ENCODE peak calls at places on chromosomes 13 and 19, in five cellular contexts. One of them, this sample, is unnamed.

GRCh38 chr13:64675256-64675892 is 2554.8 kb downstream of the PCDH9 start:
- DNase-seq in K562: no peak
- DNase-seq in transverse colon: no peak
- DNase-seq in tibial nerve: no peak
- DNase-seq in sigmoid colon: no peak
- DNase-seq in this sample: no peak

GRCh38 chr13:78160793-78161192 is 242.2 kb upstream of the EDNRB start:
- DNase-seq in sigmoid colon: no peak
- DNase-seq in tibial nerve: no peak
- DNase-seq in K562: no peak
- DNase-seq in transverse colon: no peak
- DNase-seq in this sample: no peak

GRCh38 chr13:46992383-46992952 is 95.6 kb upstream of the HTR2A start:
- DNase-seq in tibial nerve: no peak
- DNase-seq in transverse colon: no peak
- DNase-seq in sigmoid colon: no peak
- DNase-seq in K562: peak; percentile 10
- DNase-seq in this sample: no peak

GRCh38 chr13:66391322-66391721 is 838.8 kb downstream of the PCDH9 start:
- DNase-seq in K562: no peak
- DNase-seq in sigmoid colon: no peak
- DNase-seq in transverse colon: no peak
- DNase-seq in tibial nerve: no peak
- DNase-seq in this sample: no peak

GRCh38 chr13:36163303-36163702 is 32.1 kb upstream of the DCLK1 start:
- DNase-seq in K562: no peak
- DNase-seq in tibial nerve: peak; percentile 17
- DNase-seq in sigmoid colon: no peak
- DNase-seq in transverse colon: no peak
- DNase-seq in this sample: no peak

GRCh38 chr19:40594657-40595077 is 6.5 kb upstream of the LTBP4 start:
- DNase-seq in K562: no peak
- DNase-seq in sigmoid colon: no peak
- DNase-seq in transverse colon: no peak
- DNase-seq in tibial nerve: no peak
- DNase-seq in this sample: no peak

GRCh38 chr19:49862411-49863253 is 4.7 kb downstream of the PNKP start:
- DNase-seq in K562: peak; percentile 55
- DNase-seq in transverse colon: no peak
- DNase-seq in sigmoid colon: peak; percentile 69
- DNase-seq in tibial nerve: no peak
- DNase-seq in this sample: no peak

GRCh38 chr19:41691268-41691970 is 3.3 kb upstream of the CEACAM7 start:
- DNase-seq in K562: peak; percentile 64
- DNase-seq in tibial nerve: no peak
- DNase-seq in transverse colon: peak; percentile 62
- DNase-seq in sigmoid colon: no peak
- DNase-seq in this sample: peak; percentile 45

GRCh38 chr13:88622362-88622973 is 951.3 kb downstream of the SLITRK5 start:
- DNase-seq in tibial nerve: no peak
- DNase-seq in sigmoid colon: no peak
- DNase-seq in transverse colon: no peak
- DNase-seq in K562: no peak
- DNase-seq in this sample: no peak

GRCh38 chr13:114000151-114001040 is 26.5 kb upstream of the C13orf46 start:
- DNase-seq in K562: no peak
- DNase-seq in sigmoid colon: no peak
- DNase-seq in tibial nerve: no peak
- DNase-seq in transverse colon: no peak
- DNase-seq in this sample: no peak

GRCh38 chr13:98813993-98814392 is 61.5 kb upstream of the SLC15A1 start:
- DNase-seq in transverse colon: no peak
- DNase-seq in K562: no peak
- DNase-seq in sigmoid colon: no peak
- DNase-seq in tibial nerve: no peak
- DNase-seq in this sample: no peak

GRCh38 chr13:23436680-23437079 is 3.2 kb upstream of the SACS start:
- DNase-seq in transverse colon: no peak
- DNase-seq in tibial nerve: no peak
- DNase-seq in K562: no peak
- DNase-seq in sigmoid colon: no peak
- DNase-seq in this sample: no peak

GRCh38 chr13:109940637-109941036 is 154.3 kb upstream of the IRS2 start:
- DNase-seq in K562: no peak
- DNase-seq in tibial nerve: no peak
- DNase-seq in transverse colon: no peak
- DNase-seq in sigmoid colon: no peak
- DNase-seq in this sample: no peak

GRCh38 chr13:109938255-109938936 is 152.0 kb upstream of the IRS2 start:
- DNase-seq in K562: no peak
- DNase-seq in transverse colon: no peak
- DNase-seq in sigmoid colon: no peak
- DNase-seq in tibial nerve: peak; percentile 22
- DNase-seq in this sample: no peak

GRCh38 chr13:109939105-109939504 is 152.7 kb upstream of the IRS2 start:
- DNase-seq in sigmoid colon: no peak
- DNase-seq in K562: no peak
- DNase-seq in transverse colon: no peak
- DNase-seq in tibial nerve: no peak
- DNase-seq in this sample: no peak

GRCh38 chr13:109941221-109941620 is 154.8 kb upstream of the IRS2 start:
- DNase-seq in K562: no peak
- DNase-seq in tibial nerve: no peak
- DNase-seq in sigmoid colon: no peak
- DNase-seq in transverse colon: no peak
- DNase-seq in this sample: no peak

GRCh38 chr13:109939838-109940237 is 153.5 kb upstream of the IRS2 start:
- DNase-seq in transverse colon: no peak
- DNase-seq in K562: no peak
- DNase-seq in tibial nerve: no peak
- DNase-seq in sigmoid colon: no peak
- DNase-seq in this sample: no peak
- TF ChIP-seq EP300 in transverse colon: no peak
- TF ChIP-seq EP300 in K562: no peak
- TF ChIP-seq EP300 in tibial nerve: no peak
- TF ChIP-seq EP300 in sigmoid colon: no peak
- TF ChIP-seq EP300 in this sample: no peak

GRCh38 chr19:11355160-11356073 is at the start of gene PLPPR2:
- DNase-seq in K562: peak; percentile 95
- DNase-seq in sigmoid colon: peak; percentile 97
- DNase-seq in tibial nerve: peak; percentile 97
- DNase-seq in transverse colon: peak; percentile 93
- DNase-seq in this sample: peak; percentile 95
- TF ChIP-seq EP300 in K562: no peak
- TF ChIP-seq EP300 in sigmoid colon: no peak
- TF ChIP-seq EP300 in tibial nerve: peak; percentile 65
- TF ChIP-seq EP300 in transverse colon: no peak
- TF ChIP-seq EP300 in this sample: no peak

GRCh38 chr19:2782936-2783780 is at the start of gene SGTA:
- DNase-seq in transverse colon: peak; percentile 99
- DNase-seq in K562: peak; percentile 91
- DNase-seq in tibial nerve: peak; percentile 99
- DNase-seq in sigmoid colon: peak; percentile 99
- DNase-seq in this sample: peak; percentile 99
- TF ChIP-seq EP300 in transverse colon: peak; percentile 28
- TF ChIP-seq EP300 in K562: peak; percentile 45
- TF ChIP-seq EP300 in tibial nerve: peak; percentile 93
- TF ChIP-seq EP300 in sigmoid colon: no peak
- TF ChIP-seq EP300 in this sample: no peak

GRCh38 chr19:11204076-11204602 is 6.8 kb upstream of the KANK2 start:
- DNase-seq in tibial nerve: no peak
- DNase-seq in K562: no peak
- DNase-seq in transverse colon: no peak
- DNase-seq in sigmoid colon: no peak
- DNase-seq in this sample: no peak

GRCh38 chr19:11204943-11205349 is 7.6 kb upstream of the KANK2 start:
- DNase-seq in transverse colon: no peak
- DNase-seq in K562: no peak
- DNase-seq in tibial nerve: no peak
- DNase-seq in sigmoid colon: peak; percentile 76
- DNase-seq in this sample: no peak

GRCh38 chr19:11201791-11202190 is 4.4 kb upstream of the KANK2 start:
- DNase-seq in sigmoid colon: no peak
- DNase-seq in K562: no peak
- DNase-seq in tibial nerve: no peak
- DNase-seq in transverse colon: no peak
- DNase-seq in this sample: no peak

GRCh38 chr19:11202488-11203193 is 5.3 kb upstream of the KANK2 start:
- DNase-seq in sigmoid colon: no peak
- DNase-seq in tibial nerve: no peak
- DNase-seq in K562: no peak
- DNase-seq in transverse colon: no peak
- DNase-seq in this sample: no peak

DNA sequence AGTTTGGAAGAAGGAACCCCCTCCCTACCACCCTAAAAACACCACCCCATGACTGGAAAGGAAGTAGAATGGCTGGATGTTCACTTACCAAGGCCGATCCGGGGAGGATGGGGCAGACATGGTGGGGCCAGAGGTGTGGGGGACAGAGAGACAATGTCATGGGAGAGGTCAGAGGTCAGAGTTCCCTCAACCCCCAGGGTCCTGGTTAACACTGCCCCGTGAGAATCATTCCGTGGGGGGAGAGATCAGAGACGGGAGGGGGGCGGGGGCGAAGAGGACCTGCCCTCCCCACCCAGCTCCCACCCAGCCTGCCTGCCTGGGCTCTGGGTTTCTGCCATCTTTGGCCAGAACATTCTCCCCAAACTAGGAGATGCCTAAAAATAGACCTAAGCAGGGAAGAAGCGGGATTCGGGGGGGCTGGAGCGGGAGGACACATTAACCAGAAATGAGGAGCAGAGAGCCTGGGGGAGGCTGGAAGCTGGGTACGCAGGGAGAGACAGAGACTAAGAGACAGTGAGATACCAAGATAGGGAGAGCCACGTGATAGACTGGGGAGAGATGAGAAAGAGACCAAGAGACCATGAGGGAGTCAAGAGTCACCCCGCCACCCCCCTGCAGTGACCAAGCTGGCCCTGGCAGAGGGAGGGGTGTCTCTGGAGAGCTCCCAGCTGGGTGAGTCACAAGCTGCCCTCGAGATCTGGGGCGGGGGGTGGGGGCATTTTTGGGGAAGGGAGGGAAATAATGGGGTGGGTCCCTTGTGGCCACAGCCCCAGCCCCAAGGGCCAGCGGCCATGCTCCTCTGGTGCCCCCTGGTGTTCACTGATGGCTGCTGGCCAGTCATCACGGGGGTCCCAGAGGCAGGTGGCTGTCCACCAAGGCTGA is 6.1 kb upstream of the KANK2 start:
- DNase-seq in sigmoid colon: peak; percentile 97
- DNase-seq in tibial nerve: peak; percentile 76
- DNase-seq in K562: peak; percentile 96
- DNase-seq in transverse colon: peak; percentile 67
- DNase-seq in this sample: peak; percentile 59
- TF ChIP-seq EP300 in sigmoid colon: no peak
- TF ChIP-seq EP300 in tibial nerve: peak; percentile 75
- TF ChIP-seq EP300 in K562: no peak
- TF ChIP-seq EP300 in transverse colon: peak; percentile 66
- TF ChIP-seq EP300 in this sample: no peak

DNA sequence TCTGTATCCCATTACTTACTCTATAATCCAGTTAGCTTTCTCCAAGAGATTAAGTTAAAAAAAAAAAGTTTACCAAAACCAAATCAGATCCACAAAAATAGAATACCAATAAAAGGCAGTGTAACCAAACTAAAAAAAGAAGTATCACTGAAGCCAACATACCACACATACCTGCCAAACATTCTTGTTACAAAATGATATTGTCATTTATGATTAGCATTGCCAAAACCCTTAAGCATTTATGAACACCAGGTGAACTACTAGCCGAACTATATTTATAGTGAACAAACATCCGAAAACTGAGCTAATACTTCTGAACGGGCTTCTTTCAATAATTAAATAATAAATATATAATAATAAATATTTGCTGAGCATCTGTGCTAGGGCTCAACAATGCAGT is 59.1 kb upstream of the EEF1AKMT1 start:
- DNase-seq in K562: no peak
- DNase-seq in transverse colon: no peak
- DNase-seq in tibial nerve: no peak
- DNase-seq in sigmoid colon: no peak
- DNase-seq in this sample: no peak
- TF ChIP-seq EP300 in K562: no peak
- TF ChIP-seq EP300 in transverse colon: no peak
- TF ChIP-seq EP300 in tibial nerve: no peak
- TF ChIP-seq EP300 in sigmoid colon: no peak
- TF ChIP-seq EP300 in this sample: no peak

GRCh38 chr19:33898062-33898677 is 101.5 kb downstream of the KCTD15 start:
- DNase-seq in tibial nerve: no peak
- DNase-seq in transverse colon: no peak
- DNase-seq in sigmoid colon: no peak
- DNase-seq in K562: no peak
- DNase-seq in this sample: no peak
- TF ChIP-seq EP300 in tibial nerve: no peak
- TF ChIP-seq EP300 in transverse colon: no peak
- TF ChIP-seq EP300 in sigmoid colon: no peak
- TF ChIP-seq EP300 in K562: no peak
- TF ChIP-seq EP300 in this sample: no peak

GRCh38 chr19:44756089-44756562 is 7.6 kb downstream of the BCL3 start:
- DNase-seq in tibial nerve: no peak
- DNase-seq in transverse colon: no peak
- DNase-seq in K562: no peak
- DNase-seq in sigmoid colon: no peak
- DNase-seq in this sample: no peak

GRCh38 chr19:44753932-44754742 is 5.6 kb downstream of the BCL3 start:
- DNase-seq in sigmoid colon: peak; percentile 97
- DNase-seq in transverse colon: peak; percentile 98
- DNase-seq in tibial nerve: peak; percentile 89
- DNase-seq in K562: peak; percentile 93
- DNase-seq in this sample: peak; percentile 96

GRCh38 chr19:44753619-44753931 is 5.1 kb downstream of the BCL3 start:
- DNase-seq in transverse colon: no peak
- DNase-seq in sigmoid colon: no peak
- DNase-seq in tibial nerve: no peak
- DNase-seq in K562: no peak
- DNase-seq in this sample: no peak

GRCh38 chr19:44754743-44755066 is 6.2 kb downstream of the BCL3 start:
- DNase-seq in tibial nerve: no peak
- DNase-seq in transverse colon: no peak
- DNase-seq in sigmoid colon: no peak
- DNase-seq in K562: no peak
- DNase-seq in this sample: no peak

GRCh38 chr19:44755219-44755618 is 6.7 kb downstream of the BCL3 start:
- DNase-seq in tibial nerve: no peak
- DNase-seq in K562: no peak
- DNase-seq in sigmoid colon: no peak
- DNase-seq in transverse colon: no peak
- DNase-seq in this sample: no peak
- TF ChIP-seq EP300 in tibial nerve: no peak
- TF ChIP-seq EP300 in K562: no peak
- TF ChIP-seq EP300 in sigmoid colon: no peak
- TF ChIP-seq EP300 in transverse colon: no peak
- TF ChIP-seq EP300 in this sample: no peak